ENCODE peak calls at places on chromosomes 16 and 17, in seven cellular contexts. H, U, W, X, N, V and O are unnamed samples.

GRCh38 chr16:85195884-85196816 is 83.9 kb upstream of the CIBAR2 start:
- DNase-seq in H (no peak), U (no peak), W (no peak), X (no peak), N (peak), V (peak), O (no peak)

GRCh38 chr17:41917957-41918391 is 777 bp downstream of the ACLY start:
- DNase-seq in H (no peak), U (peak), W (peak), X (no peak), N (peak), V (peak), O (no peak)

GRCh38 chr16:69771651-69771967 is 9.5 kb downstream of the WWP2 start:
- DNase-seq in H (no peak), U (no peak), W (no peak), X (no peak), N (no peak), V (no peak), O (no peak)

GRCh38 chr16:8814095-8814806 is 16.6 kb downstream of the PMM2 start:
- DNase-seq in H (no peak), U (no peak), W (no peak), X (no peak), N (no peak), V (no peak), O (no peak)

GRCh38 chr16:65002265-65002664 is 119.6 kb downstream of the CDH11 start:
- DNase-seq in H (no peak), U (no peak), W (peak), X (no peak), N (no peak), V (no peak), O (no peak)

GRCh38 chr16:21150375-21151001 is at the start of gene DNAH3:
- DNase-seq in H (no peak), U (no peak), W (peak), X (no peak), N (peak), V (no peak), O (no peak)

GRCh38 chr17:32356378-32356743 is 6.4 kb downstream of the ZNF207 start:
- DNase-seq in H (no peak), U (no peak), W (no peak), X (no peak), N (no peak), V (no peak), O (no peak)

GRCh38 chr17:79793924-79794304 is 3.0 kb downstream of the CBX8 start:
- DNase-seq in H (no peak), U (no peak), W (peak), X (no peak), N (no peak), V (no peak), O (no peak)

GRCh38 chr17:32102697-32103096 is 39.6 kb upstream of the RHOT1 start:
- DNase-seq in H (no peak), U (no peak), W (peak), X (no peak), N (no peak), V (no peak), O (no peak)

GRCh38 chr17:78324391-78325075 is 35.3 kb downstream of the SOCS3 start:
- DNase-seq in H (peak), U (peak), W (peak), X (no peak), N (peak), V (peak), O (no peak)

GRCh38 chr17:57849163-57849873 is 526 bp downstream of the MRPS23 start:
- DNase-seq in H (no peak), U (no peak), W (no peak), X (no peak), N (no peak), V (no peak), O (no peak)

GRCh38 chr17:21160401-21160800 is 33.6 kb downstream of the DHRS7B start:
- DNase-seq in H (no peak), U (no peak), W (no peak), X (no peak), N (no peak), V (no peak), O (no peak)

GRCh38 chr17:59963738-59964454 is 644 bp downstream of the RNFT1 start:
- DNase-seq in H (no peak), U (peak), W (peak), X (peak), N (peak), V (peak), O (no peak)

GRCh38 chr17:78576389-78577112 is 645 bp downstream of the DNAH17 start:
- DNase-seq in H (no peak), U (no peak), W (no peak), X (no peak), N (no peak), V (no peak), O (no peak)

GRCh38 chr16:35208001-35208935 is 1748.9 kb downstream of the TP53TG3F start:
- DNase-seq in H (no peak), U (no peak), W (no peak), X (no peak), N (no peak), V (no peak), O (peak)

GRCh38 chr16:85309656-85310587 is 197.7 kb upstream of the CIBAR2 start:
- DNase-seq in H (no peak), U (peak), W (no peak), X (no peak), N (peak), V (no peak), O (no peak)

GRCh38 chr17:69677130-69677529 is 262.6 kb downstream of the MAP2K6 start:
- DNase-seq in H (no peak), U (no peak), W (no peak), X (no peak), N (no peak), V (no peak), O (no peak)
- TF ChIP-seq CTCF in H (no peak), U (no peak), W (no peak), X (no peak), N (peak), V (no peak), O (peak)

DNA sequence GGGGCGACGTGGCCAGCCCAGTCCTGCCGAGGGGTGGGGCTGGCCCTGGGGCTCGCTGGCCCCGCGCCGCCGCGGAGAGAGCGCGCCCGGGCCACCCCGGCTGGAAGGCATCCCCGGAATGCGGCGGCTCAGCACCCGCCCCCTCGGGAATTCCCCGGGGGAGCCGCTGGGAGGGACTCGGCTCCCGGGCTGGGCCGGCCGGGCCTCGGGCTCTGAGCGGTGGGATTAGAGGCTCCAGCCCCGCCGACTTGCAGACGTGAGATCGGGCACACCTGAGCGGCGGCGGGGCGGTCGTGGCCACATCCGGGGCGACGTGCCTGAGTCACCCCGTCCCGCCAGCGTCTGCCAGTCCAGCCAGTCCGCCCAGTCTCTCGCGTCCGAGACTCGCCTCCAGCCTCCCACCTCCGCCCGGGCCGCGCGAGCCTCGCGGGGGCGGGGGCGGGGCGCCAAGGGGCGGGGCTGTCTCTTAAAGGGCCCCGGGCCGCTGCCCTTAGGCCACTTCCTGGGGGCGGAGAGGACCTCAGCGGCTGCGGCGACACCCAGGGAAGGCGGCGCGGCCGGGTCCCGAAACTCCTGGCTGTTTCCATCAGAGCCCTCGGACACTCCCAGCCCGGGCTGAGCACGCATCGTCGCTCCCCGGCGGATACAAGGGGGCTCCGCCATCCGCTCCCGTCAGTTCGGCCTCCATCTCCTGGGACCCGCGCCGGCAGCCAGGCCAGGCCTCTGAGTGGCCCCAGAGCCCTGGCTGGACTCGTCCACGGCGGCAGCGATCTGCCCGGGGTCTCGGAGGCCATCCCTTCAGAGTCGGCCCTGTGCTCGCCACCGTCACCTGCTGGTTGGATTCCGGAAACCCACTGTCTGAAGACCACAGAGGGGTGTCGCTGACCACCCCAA is at the start of gene KCTD11:
- DNase-seq in H (peak), U (peak), W (peak), X (no peak), N (peak), V (peak), O (peak)
- TF ChIP-seq CTCF in H (peak), U (peak), W (peak), X (peak), N (peak), V (peak), O (peak)

GRCh38 chr17:51435641-51436091 is 175.3 kb downstream of the UTP18 start:
- DNase-seq in H (no peak), U (peak), W (peak), X (no peak), N (peak), V (no peak), O (no peak)
- TF ChIP-seq CTCF in H (peak), U (no peak), W (peak), X (no peak), N (peak), V (no peak), O (peak)

GRCh38 chr16:52068447-52069074 is 478.4 kb downstream of the TOX3 start:
- DNase-seq in H (no peak), U (no peak), W (peak), X (no peak), N (peak), V (no peak), O (no peak)
- TF ChIP-seq CTCF in H (peak), U (no peak), W (no peak), X (no peak), N (peak), V (no peak), O (peak)

DNA sequence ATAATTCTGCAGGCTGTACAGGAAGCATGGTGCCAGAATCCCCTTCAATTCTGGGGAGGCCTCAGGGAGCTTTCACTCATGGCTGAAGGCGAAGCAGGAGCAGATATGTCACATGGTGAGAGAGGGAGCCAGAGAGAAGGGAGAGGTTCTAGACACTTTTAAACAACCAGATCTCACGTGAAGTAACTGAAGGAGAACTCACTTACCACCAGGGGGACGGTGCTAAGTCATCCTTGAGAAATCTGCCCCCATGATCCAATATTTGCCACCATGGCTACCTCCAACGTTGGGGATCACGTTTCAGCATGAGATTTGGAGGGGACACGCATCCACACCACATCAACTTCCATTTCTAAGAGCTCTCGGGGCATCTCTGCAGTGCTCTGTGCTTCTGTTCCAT is 37.4 kb upstream of the GNA13 start:
- DNase-seq in H (no peak), U (no peak), W (no peak), X (no peak), N (no peak), V (no peak), O (no peak)
- TF ChIP-seq CTCF in H (peak), U (no peak), W (no peak), X (no peak), N (no peak), V (no peak), O (peak)

GRCh38 chr16:67015317-67015731 is 13.6 kb upstream of the CBFB start:
- DNase-seq in H (no peak), U (no peak), W (no peak), X (no peak), N (no peak), V (no peak), O (peak)
- TF ChIP-seq CTCF in H (no peak), U (no peak), W (no peak), X (no peak), N (peak), V (no peak), O (peak)

GRCh38 chr16:51410125-51410524 is 259.1 kb upstream of the SALL1 start:
- DNase-seq in H (no peak), U (no peak), W (no peak), X (no peak), N (no peak), V (no peak), O (no peak)
- TF ChIP-seq CTCF in H (no peak), U (no peak), W (no peak), X (no peak), N (no peak), V (no peak), O (no peak)

GRCh38 chr16:9827062-9827752 is 355.0 kb downstream of the GRIN2A start:
- DNase-seq in H (no peak), U (no peak), W (no peak), X (no peak), N (no peak), V (no peak), O (no peak)
- TF ChIP-seq CTCF in H (no peak), U (no peak), W (no peak), X (no peak), N (no peak), V (no peak), O (no peak)